ENCODE peak calls at places on chromosomes 3 and 15, in eight cellular contexts. One of them, this sample, is unnamed.

GRCh38 chr3:171548918-171549317 is 88.7 kb upstream of the TNIK start:
- DNase-seq in NCI-H526: no peak
- DNase-seq in stomach: no peak
- DNase-seq in activated T-cell treated with anti-CD3 and anti-CD28 coated beads for 4 hours: no peak
- DNase-seq in fibroblast of mammary gland: no peak
- DNase-seq in GM13977: no peak
- DNase-seq in SIG-M5: no peak
- DNase-seq in putamen: no peak
- DNase-seq in this sample: no peak

GRCh38 chr15:63277044-63277892 is at the start of gene APH1B:
- DNase-seq in stomach: peak; percentile 86
- DNase-seq in NCI-H526: peak; percentile 95
- DNase-seq in activated T-cell treated with anti-CD3 and anti-CD28 coated beads for 4 hours: peak; percentile 60
- DNase-seq in GM13977: peak; percentile 89
- DNase-seq in putamen: peak; percentile 75
- DNase-seq in fibroblast of mammary gland: no peak
- DNase-seq in SIG-M5: no peak
- DNase-seq in this sample: no peak

GRCh38 chr15:83904107-83904720 is 250.3 kb downstream of the ADAMTSL3 start:
- DNase-seq in stomach: no peak
- DNase-seq in activated T-cell treated with anti-CD3 and anti-CD28 coated beads for 4 hours: no peak
- DNase-seq in NCI-H526: peak; percentile 26
- DNase-seq in putamen: no peak
- DNase-seq in GM13977: no peak
- DNase-seq in SIG-M5: no peak
- DNase-seq in fibroblast of mammary gland: peak; percentile 93
- DNase-seq in this sample: no peak

GRCh38 chr3:171165499-171165921 is 139.0 kb upstream of the SLC2A2 start:
- DNase-seq in fibroblast of mammary gland: no peak
- DNase-seq in NCI-H526: no peak
- DNase-seq in GM13977: peak; percentile 15
- DNase-seq in stomach: no peak
- DNase-seq in activated T-cell treated with anti-CD3 and anti-CD28 coated beads for 4 hours: no peak
- DNase-seq in putamen: no peak
- DNase-seq in SIG-M5: no peak
- DNase-seq in this sample: no peak

GRCh38 chr3:193190387-193190786 is 50.6 kb upstream of the PLAAT1 start:
- DNase-seq in activated T-cell treated with anti-CD3 and anti-CD28 coated beads for 4 hours: no peak
- DNase-seq in fibroblast of mammary gland: peak; percentile 36
- DNase-seq in SIG-M5: no peak
- DNase-seq in GM13977: peak; percentile 29
- DNase-seq in NCI-H526: peak; percentile 96
- DNase-seq in stomach: no peak
- DNase-seq in putamen: no peak
- DNase-seq in this sample: no peak

GRCh38 chr15:64699767-64700388 is 75.5 kb downstream of the RBPMS2 start:
- DNase-seq in GM13977: no peak
- DNase-seq in NCI-H526: peak; percentile 53
- DNase-seq in fibroblast of mammary gland: peak; percentile 31
- DNase-seq in stomach: peak; percentile 30
- DNase-seq in activated T-cell treated with anti-CD3 and anti-CD28 coated beads for 4 hours: no peak
- DNase-seq in SIG-M5: no peak
- DNase-seq in putamen: no peak
- DNase-seq in this sample: no peak

GRCh38 chr3:112774293-112774926 is 72.3 kb downstream of the CD200R1L start:
- DNase-seq in NCI-H526: no peak
- DNase-seq in GM13977: no peak
- DNase-seq in stomach: no peak
- DNase-seq in fibroblast of mammary gland: peak; percentile 91
- DNase-seq in SIG-M5: no peak
- DNase-seq in putamen: no peak
- DNase-seq in activated T-cell treated with anti-CD3 and anti-CD28 coated beads for 4 hours: no peak
- DNase-seq in this sample: no peak

GRCh38 chr3:8757551-8758518 is 11.6 kb downstream of the OXTR start:
- DNase-seq in stomach: no peak
- DNase-seq in putamen: no peak
- DNase-seq in activated T-cell treated with anti-CD3 and anti-CD28 coated beads for 4 hours: no peak
- DNase-seq in fibroblast of mammary gland: peak; percentile 87
- DNase-seq in NCI-H526: no peak
- DNase-seq in GM13977: no peak
- DNase-seq in SIG-M5: no peak
- DNase-seq in this sample: no peak

GRCh38 chr3:178310833-178311380 is 225.3 kb upstream of the KCNMB2 start:
- DNase-seq in SIG-M5: no peak
- DNase-seq in putamen: no peak
- DNase-seq in activated T-cell treated with anti-CD3 and anti-CD28 coated beads for 4 hours: no peak
- DNase-seq in GM13977: no peak
- DNase-seq in fibroblast of mammary gland: no peak
- DNase-seq in stomach: no peak
- DNase-seq in NCI-H526: no peak
- DNase-seq in this sample: peak; percentile 44

GRCh38 chr3:188796122-188796631 is 375.6 kb upstream of the TPRG1 start:
- DNase-seq in NCI-H526: no peak
- DNase-seq in fibroblast of mammary gland: peak; percentile 98
- DNase-seq in GM13977: peak; percentile 14
- DNase-seq in putamen: peak; percentile 44
- DNase-seq in stomach: no peak
- DNase-seq in activated T-cell treated with anti-CD3 and anti-CD28 coated beads for 4 hours: no peak
- DNase-seq in SIG-M5: peak; percentile 84
- DNase-seq in this sample: no peak

GRCh38 chr15:62868507-62868906 is 174.0 kb upstream of the TPM1 start:
- DNase-seq in stomach: no peak
- DNase-seq in SIG-M5: no peak
- DNase-seq in GM13977: no peak
- DNase-seq in putamen: no peak
- DNase-seq in fibroblast of mammary gland: peak; percentile 59
- DNase-seq in activated T-cell treated with anti-CD3 and anti-CD28 coated beads for 4 hours: no peak
- DNase-seq in NCI-H526: no peak
- DNase-seq in this sample: no peak

GRCh38 chr15:35118987-35119386 is 33.9 kb upstream of the NANOGP8 start:
- DNase-seq in putamen: no peak
- DNase-seq in SIG-M5: no peak
- DNase-seq in fibroblast of mammary gland: no peak
- DNase-seq in GM13977: no peak
- DNase-seq in activated T-cell treated with anti-CD3 and anti-CD28 coated beads for 4 hours: no peak
- DNase-seq in NCI-H526: peak; percentile 59
- DNase-seq in stomach: no peak
- DNase-seq in this sample: no peak

GRCh38 chr3:113947372-113948014 is at the start of gene ZDHHC23:
- DNase-seq in stomach: peak; percentile 92
- DNase-seq in SIG-M5: no peak
- DNase-seq in activated T-cell treated with anti-CD3 and anti-CD28 coated beads for 4 hours: peak; percentile 52
- DNase-seq in NCI-H526: peak; percentile 84
- DNase-seq in fibroblast of mammary gland: peak; percentile 47
- DNase-seq in GM13977: peak; percentile 85
- DNase-seq in putamen: peak; percentile 38
- DNase-seq in this sample: peak; percentile 25

GRCh38 chr3:112448939-112449338 is 50.3 kb downstream of the BTLA start:
- DNase-seq in GM13977: no peak
- DNase-seq in activated T-cell treated with anti-CD3 and anti-CD28 coated beads for 4 hours: no peak
- DNase-seq in NCI-H526: no peak
- DNase-seq in SIG-M5: no peak
- DNase-seq in fibroblast of mammary gland: no peak
- DNase-seq in stomach: no peak
- DNase-seq in putamen: no peak
- DNase-seq in this sample: no peak

GRCh38 chr15:99137111-99137546 is 32.2 kb downstream of the SYNM start:
- DNase-seq in SIG-M5: no peak
- DNase-seq in activated T-cell treated with anti-CD3 and anti-CD28 coated beads for 4 hours: no peak
- DNase-seq in fibroblast of mammary gland: no peak
- DNase-seq in NCI-H526: no peak
- DNase-seq in GM13977: no peak
- DNase-seq in putamen: no peak
- DNase-seq in stomach: no peak
- DNase-seq in this sample: no peak

GRCh38 chr3:195214381-195214780 is 56.6 kb downstream of the XXYLT1 start:
- DNase-seq in putamen: no peak
- DNase-seq in fibroblast of mammary gland: no peak
- DNase-seq in NCI-H526: no peak
- DNase-seq in GM13977: no peak
- DNase-seq in activated T-cell treated with anti-CD3 and anti-CD28 coated beads for 4 hours: no peak
- DNase-seq in SIG-M5: no peak
- DNase-seq in stomach: no peak
- DNase-seq in this sample: no peak

GRCh38 chr3:113151475-113152031 is 59.8 kb upstream of the BOC start:
- DNase-seq in GM13977: no peak
- DNase-seq in NCI-H526: no peak
- DNase-seq in putamen: no peak
- DNase-seq in SIG-M5: no peak
- DNase-seq in stomach: no peak
- DNase-seq in fibroblast of mammary gland: peak; percentile 58
- DNase-seq in activated T-cell treated with anti-CD3 and anti-CD28 coated beads for 4 hours: no peak
- DNase-seq in this sample: no peak

GRCh38 chr3:128698211-128699011 is 27.6 kb upstream of the RAB7A start:
- DNase-seq in SIG-M5: no peak
- DNase-seq in putamen: peak; percentile 35
- DNase-seq in fibroblast of mammary gland: no peak
- DNase-seq in NCI-H526: peak; percentile 80
- DNase-seq in stomach: peak; percentile 51
- DNase-seq in GM13977: peak; percentile 55
- DNase-seq in activated T-cell treated with anti-CD3 and anti-CD28 coated beads for 4 hours: no peak
- DNase-seq in this sample: no peak

GRCh38 chr15:91268510-91268909 is 168.5 kb downstream of the SV2B start:
- DNase-seq in putamen: no peak
- DNase-seq in stomach: no peak
- DNase-seq in NCI-H526: peak; percentile 4
- DNase-seq in activated T-cell treated with anti-CD3 and anti-CD28 coated beads for 4 hours: no peak
- DNase-seq in fibroblast of mammary gland: peak; percentile 11
- DNase-seq in SIG-M5: no peak
- DNase-seq in GM13977: no peak
- DNase-seq in this sample: no peak

GRCh38 chr15:95252404-95252803 is 1021.0 kb downstream of the MCTP2 start:
- DNase-seq in stomach: no peak
- DNase-seq in putamen: no peak
- DNase-seq in NCI-H526: no peak
- DNase-seq in SIG-M5: no peak
- DNase-seq in activated T-cell treated with anti-CD3 and anti-CD28 coated beads for 4 hours: no peak
- DNase-seq in GM13977: no peak
- DNase-seq in fibroblast of mammary gland: peak; percentile 50
- DNase-seq in this sample: no peak

GRCh38 chr3:47250309-47251060 is 32.1 kb downstream of the KIF9 start:
- DNase-seq in putamen: peak; percentile 13
- DNase-seq in GM13977: peak; percentile 46
- DNase-seq in stomach: peak; percentile 49
- DNase-seq in fibroblast of mammary gland: peak; percentile 42
- DNase-seq in activated T-cell treated with anti-CD3 and anti-CD28 coated beads for 4 hours: no peak
- DNase-seq in NCI-H526: peak; percentile 4
- DNase-seq in SIG-M5: no peak
- DNase-seq in this sample: no peak

GRCh38 chr3:40437893-40438292 is 19.2 kb upstream of the RPL14 start:
- DNase-seq in fibroblast of mammary gland: no peak
- DNase-seq in putamen: no peak
- DNase-seq in activated T-cell treated with anti-CD3 and anti-CD28 coated beads for 4 hours: no peak
- DNase-seq in stomach: no peak
- DNase-seq in NCI-H526: no peak
- DNase-seq in SIG-M5: no peak
- DNase-seq in GM13977: no peak
- DNase-seq in this sample: no peak

GRCh38 chr15:74502301-74502700 is 38.7 kb upstream of the ARID3B start:
- DNase-seq in fibroblast of mammary gland: no peak
- DNase-seq in SIG-M5: no peak
- DNase-seq in NCI-H526: no peak
- DNase-seq in GM13977: no peak
- DNase-seq in putamen: no peak
- DNase-seq in stomach: no peak
- DNase-seq in activated T-cell treated with anti-CD3 and anti-CD28 coated beads for 4 hours: no peak
- DNase-seq in this sample: no peak

GRCh38 chr3:195587824-195588223 is 4.1 kb upstream of the APOD start:
- DNase-seq in stomach: no peak
- DNase-seq in activated T-cell treated with anti-CD3 and anti-CD28 coated beads for 4 hours: no peak
- DNase-seq in fibroblast of mammary gland: no peak
- DNase-seq in GM13977: no peak
- DNase-seq in putamen: no peak
- DNase-seq in NCI-H526: no peak
- DNase-seq in SIG-M5: no peak
- DNase-seq in this sample: no peak

GRCh38 chr3:29384640-29385039 is 103.8 kb downstream of the RBMS3 start:
- DNase-seq in NCI-H526: no peak
- DNase-seq in activated T-cell treated with anti-CD3 and anti-CD28 coated beads for 4 hours: no peak
- DNase-seq in stomach: no peak
- DNase-seq in SIG-M5: no peak
- DNase-seq in fibroblast of mammary gland: peak; percentile 80
- DNase-seq in putamen: no peak
- DNase-seq in GM13977: no peak
- DNase-seq in this sample: no peak

GRCh38 chr3:187858086-187858485 is 112.8 kb upstream of the BCL6 start:
- DNase-seq in SIG-M5: no peak
- DNase-seq in GM13977: no peak
- DNase-seq in putamen: peak; percentile 11
- DNase-seq in activated T-cell treated with anti-CD3 and anti-CD28 coated beads for 4 hours: no peak
- DNase-seq in stomach: no peak
- DNase-seq in NCI-H526: no peak
- DNase-seq in fibroblast of mammary gland: peak; percentile 41
- DNase-seq in this sample: no peak

GRCh38 chr15:65054333-65055200 is 9.4 kb downstream of the SLC51B start:
- DNase-seq in stomach: peak; percentile 80
- DNase-seq in fibroblast of mammary gland: peak; percentile 64
- DNase-seq in NCI-H526: peak; percentile 80
- DNase-seq in putamen: peak; percentile 64
- DNase-seq in SIG-M5: no peak
- DNase-seq in activated T-cell treated with anti-CD3 and anti-CD28 coated beads for 4 hours: peak; percentile 32
- DNase-seq in GM13977: peak; percentile 85
- DNase-seq in this sample: no peak

GRCh38 chr3:79361748-79362378 is 405.9 kb downstream of the ROBO1 start:
- DNase-seq in activated T-cell treated with anti-CD3 and anti-CD28 coated beads for 4 hours: no peak
- DNase-seq in stomach: no peak
- DNase-seq in GM13977: no peak
- DNase-seq in putamen: peak; percentile 17
- DNase-seq in NCI-H526: peak; percentile 39
- DNase-seq in SIG-M5: no peak
- DNase-seq in fibroblast of mammary gland: peak; percentile 61
- DNase-seq in this sample: no peak

GRCh38 chr3:99473321-99473751 is 165.1 kb upstream of the COL8A1 start:
- DNase-seq in putamen: no peak
- DNase-seq in GM13977: no peak
- DNase-seq in activated T-cell treated with anti-CD3 and anti-CD28 coated beads for 4 hours: no peak
- DNase-seq in fibroblast of mammary gland: peak; percentile 29
- DNase-seq in stomach: no peak
- DNase-seq in NCI-H526: no peak
- DNase-seq in SIG-M5: no peak
- DNase-seq in this sample: no peak

GRCh38 chr3:113354307-113354706 is 87.0 kb downstream of the CFAP44 start:
- DNase-seq in SIG-M5: no peak
- DNase-seq in NCI-H526: no peak
- DNase-seq in putamen: no peak
- DNase-seq in activated T-cell treated with anti-CD3 and anti-CD28 coated beads for 4 hours: no peak
- DNase-seq in GM13977: no peak
- DNase-seq in fibroblast of mammary gland: peak; percentile 56
- DNase-seq in stomach: no peak
- DNase-seq in this sample: no peak

GRCh38 chr3:117735481-117736101 is 1026.0 kb downstream of the TUSC7 start:
- DNase-seq in activated T-cell treated with anti-CD3 and anti-CD28 coated beads for 4 hours: no peak
- DNase-seq in GM13977: no peak
- DNase-seq in SIG-M5: no peak
- DNase-seq in putamen: no peak
- DNase-seq in fibroblast of mammary gland: peak; percentile 52
- DNase-seq in NCI-H526: no peak
- DNase-seq in stomach: no peak
- DNase-seq in this sample: no peak

GRCh38 chr15:88624156-88624970 is 3.2 kb downstream of the AEN start:
- DNase-seq in SIG-M5: no peak
- DNase-seq in NCI-H526: no peak
- DNase-seq in stomach: no peak
- DNase-seq in putamen: no peak
- DNase-seq in fibroblast of mammary gland: peak; percentile 64
- DNase-seq in GM13977: peak; percentile 60
- DNase-seq in activated T-cell treated with anti-CD3 and anti-CD28 coated beads for 4 hours: no peak
- DNase-seq in this sample: no peak

GRCh38 chr3:181555681-181556080 is 156.0 kb upstream of the SOX2 start:
- DNase-seq in activated T-cell treated with anti-CD3 and anti-CD28 coated beads for 4 hours: no peak
- DNase-seq in SIG-M5: no peak
- DNase-seq in putamen: peak; percentile 81
- DNase-seq in fibroblast of mammary gland: no peak
- DNase-seq in GM13977: no peak
- DNase-seq in NCI-H526: no peak
- DNase-seq in stomach: no peak
- DNase-seq in this sample: no peak

GRCh38 chr3:53067571-53067970 is 21.7 kb upstream of the SFMBT1 start:
- DNase-seq in fibroblast of mammary gland: no peak
- DNase-seq in SIG-M5: no peak
- DNase-seq in GM13977: no peak
- DNase-seq in stomach: no peak
- DNase-seq in activated T-cell treated with anti-CD3 and anti-CD28 coated beads for 4 hours: no peak
- DNase-seq in putamen: no peak
- DNase-seq in NCI-H526: peak; percentile 17
- DNase-seq in this sample: no peak

This sample was measured in NCI-H1436 treated with DMSO at 0.1 percent for 48 hours.